ENCODE peak calls at places on chromosome 16, in nine cellular contexts. One of them, this sample, is unnamed.

GRCh38 chr16:15993946-15994665 is 44.7 kb downstream of the ABCC1 start:
- DNase-seq in NB4: no peak
- DNase-seq in heart left ventricle: peak; percentile 42
- DNase-seq in mucosa of descending colon: no peak
- DNase-seq in body of pancreas: no peak
- DNase-seq in cardiac muscle cell: peak; percentile 54
- DNase-seq in testis: peak; percentile 43
- DNase-seq in fibroblast of lung: peak; percentile 87
- DNase-seq in CD8-positive, alpha-beta T cell: no peak
- DNase-seq in this sample: peak; percentile 91

GRCh38 chr16:54397190-54397835 is 110.7 kb upstream of the IRX3 start:
- DNase-seq in NB4: peak; percentile 42
- DNase-seq in heart left ventricle: no peak
- DNase-seq in mucosa of descending colon: no peak
- DNase-seq in body of pancreas: no peak
- DNase-seq in cardiac muscle cell: no peak
- DNase-seq in testis: no peak
- DNase-seq in fibroblast of lung: no peak
- DNase-seq in CD8-positive, alpha-beta T cell: no peak
- DNase-seq in this sample: peak; percentile 15

GRCh38 chr16:54318941-54319340 is 32.4 kb upstream of the IRX3 start:
- DNase-seq in NB4: no peak
- DNase-seq in heart left ventricle: no peak
- DNase-seq in mucosa of descending colon: no peak
- DNase-seq in body of pancreas: no peak
- DNase-seq in cardiac muscle cell: no peak
- DNase-seq in testis: no peak
- DNase-seq in fibroblast of lung: no peak
- DNase-seq in CD8-positive, alpha-beta T cell: no peak
- DNase-seq in this sample: no peak

GRCh38 chr16:48810803-48811453 is 200.9 kb upstream of the N4BP1 start:
- DNase-seq in NB4: no peak
- DNase-seq in heart left ventricle: no peak
- DNase-seq in mucosa of descending colon: no peak
- DNase-seq in body of pancreas: no peak
- DNase-seq in cardiac muscle cell: no peak
- DNase-seq in testis: no peak
- DNase-seq in fibroblast of lung: no peak
- DNase-seq in CD8-positive, alpha-beta T cell: no peak
- DNase-seq in this sample: no peak

GRCh38 chr16:12752159-12752558 is 51.5 kb downstream of the CPPED1 start:
- DNase-seq in NB4: no peak
- DNase-seq in heart left ventricle: no peak
- DNase-seq in mucosa of descending colon: no peak
- DNase-seq in body of pancreas: no peak
- DNase-seq in cardiac muscle cell: no peak
- DNase-seq in testis: no peak
- DNase-seq in fibroblast of lung: no peak
- DNase-seq in CD8-positive, alpha-beta T cell: no peak
- DNase-seq in this sample: no peak

GRCh38 chr16:89672177-89672941 is 14.1 kb upstream of the CDK10 start:
- DNase-seq in NB4: no peak
- DNase-seq in heart left ventricle: no peak
- DNase-seq in mucosa of descending colon: no peak
- DNase-seq in body of pancreas: no peak
- DNase-seq in cardiac muscle cell: no peak
- DNase-seq in testis: no peak
- DNase-seq in fibroblast of lung: no peak
- DNase-seq in CD8-positive, alpha-beta T cell: no peak
- DNase-seq in this sample: no peak

GRCh38 chr16:9159839-9160550 is 68.6 kb downstream of the HAPSTR1 start:
- DNase-seq in NB4: peak; percentile 58
- DNase-seq in heart left ventricle: no peak
- DNase-seq in mucosa of descending colon: peak; percentile 76
- DNase-seq in body of pancreas: peak; percentile 72
- DNase-seq in cardiac muscle cell: peak; percentile 66
- DNase-seq in testis: peak; percentile 78
- DNase-seq in fibroblast of lung: peak; percentile 51
- DNase-seq in CD8-positive, alpha-beta T cell: no peak
- DNase-seq in this sample: peak; percentile 24

GRCh38 chr16:65624696-65625095 is 502.8 kb upstream of the CDH11 start:
- DNase-seq in NB4: no peak
- DNase-seq in heart left ventricle: no peak
- DNase-seq in mucosa of descending colon: no peak
- DNase-seq in body of pancreas: no peak
- DNase-seq in cardiac muscle cell: peak; percentile 76
- DNase-seq in testis: no peak
- DNase-seq in fibroblast of lung: peak; percentile 20
- DNase-seq in CD8-positive, alpha-beta T cell: no peak
- DNase-seq in this sample: no peak

GRCh38 chr16:54253118-54253517 is 33.5 kb downstream of the IRX3 start:
- DNase-seq in NB4: peak; percentile 37
- DNase-seq in heart left ventricle: peak; percentile 37
- DNase-seq in mucosa of descending colon: no peak
- DNase-seq in body of pancreas: no peak
- DNase-seq in cardiac muscle cell: no peak
- DNase-seq in testis: no peak
- DNase-seq in fibroblast of lung: no peak
- DNase-seq in CD8-positive, alpha-beta T cell: no peak
- DNase-seq in this sample: no peak

GRCh38 chr16:88798772-88799455 is 4.7 kb upstream of the CDT1 start:
- DNase-seq in NB4: peak; percentile 78
- DNase-seq in heart left ventricle: no peak
- DNase-seq in mucosa of descending colon: no peak
- DNase-seq in body of pancreas: no peak
- DNase-seq in cardiac muscle cell: no peak
- DNase-seq in testis: no peak
- DNase-seq in fibroblast of lung: no peak
- DNase-seq in CD8-positive, alpha-beta T cell: no peak
- DNase-seq in this sample: no peak

GRCh38 chr16:12090162-12090552 is 113.6 kb downstream of the SNX29 start:
- DNase-seq in NB4: no peak
- DNase-seq in heart left ventricle: no peak
- DNase-seq in mucosa of descending colon: no peak
- DNase-seq in body of pancreas: no peak
- DNase-seq in cardiac muscle cell: no peak
- DNase-seq in testis: peak; percentile 39
- DNase-seq in fibroblast of lung: no peak
- DNase-seq in CD8-positive, alpha-beta T cell: no peak
- DNase-seq in this sample: no peak

DNA sequence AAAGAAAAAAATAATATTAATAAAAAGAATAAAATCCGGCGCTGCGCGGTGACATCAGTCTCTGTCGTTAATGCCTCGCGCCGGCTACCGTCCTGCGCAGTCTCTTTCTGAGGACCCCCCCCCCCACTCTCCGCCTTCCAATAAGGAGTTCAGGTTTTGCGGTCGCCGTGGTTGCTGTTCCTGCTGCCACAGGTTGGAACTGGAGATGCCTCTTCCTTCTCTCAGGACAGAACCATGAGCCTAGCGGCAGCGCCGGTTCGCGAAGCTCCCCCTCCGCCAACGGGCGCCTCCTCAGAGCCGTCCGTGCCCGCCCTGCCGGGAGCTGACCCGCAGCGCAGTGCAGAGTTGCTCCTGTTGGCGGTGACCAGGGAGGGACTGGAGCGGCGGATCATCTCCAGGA is 2093.4 kb downstream of the TP53TG3F start:
- DNase-seq in NB4: no peak
- DNase-seq in heart left ventricle: no peak
- DNase-seq in mucosa of descending colon: no peak
- DNase-seq in body of pancreas: no peak
- DNase-seq in cardiac muscle cell: no peak
- DNase-seq in testis: peak; percentile 53
- DNase-seq in fibroblast of lung: no peak
- DNase-seq in CD8-positive, alpha-beta T cell: no peak
- DNase-seq in this sample: no peak
- TF ChIP-seq CTCF in NB4: no peak
- TF ChIP-seq CTCF in heart left ventricle: no peak
- TF ChIP-seq CTCF in mucosa of descending colon: no peak
- TF ChIP-seq CTCF in body of pancreas: no peak
- TF ChIP-seq CTCF in cardiac muscle cell: no peak
- TF ChIP-seq CTCF in testis: no peak
- TF ChIP-seq CTCF in fibroblast of lung: no peak
- TF ChIP-seq CTCF in CD8-positive, alpha-beta T cell: no peak
- TF ChIP-seq CTCF in this sample: no peak

GRCh38 chr16:30774367-30775130 is 12.4 kb downstream of the RNF40 start:
- DNase-seq in NB4: no peak
- DNase-seq in heart left ventricle: no peak
- DNase-seq in mucosa of descending colon: no peak
- DNase-seq in body of pancreas: no peak
- DNase-seq in cardiac muscle cell: no peak
- DNase-seq in testis: no peak
- DNase-seq in fibroblast of lung: no peak
- DNase-seq in CD8-positive, alpha-beta T cell: no peak
- DNase-seq in this sample: no peak

GRCh38 chr16:30773826-30774225 is 11.7 kb downstream of the RNF40 start:
- DNase-seq in NB4: no peak
- DNase-seq in heart left ventricle: no peak
- DNase-seq in mucosa of descending colon: no peak
- DNase-seq in body of pancreas: no peak
- DNase-seq in cardiac muscle cell: no peak
- DNase-seq in testis: no peak
- DNase-seq in fibroblast of lung: no peak
- DNase-seq in CD8-positive, alpha-beta T cell: no peak
- DNase-seq in this sample: no peak

GRCh38 chr16:30777591-30778297 is 9.3 kb downstream of the ZNF629 start:
- DNase-seq in NB4: no peak
- DNase-seq in heart left ventricle: no peak
- DNase-seq in mucosa of descending colon: no peak
- DNase-seq in body of pancreas: no peak
- DNase-seq in cardiac muscle cell: no peak
- DNase-seq in testis: no peak
- DNase-seq in fibroblast of lung: no peak
- DNase-seq in CD8-positive, alpha-beta T cell: no peak
- DNase-seq in this sample: no peak

GRCh38 chr16:30775131-30775380 is 11.9 kb downstream of the ZNF629 start:
- DNase-seq in NB4: no peak
- DNase-seq in heart left ventricle: no peak
- DNase-seq in mucosa of descending colon: no peak
- DNase-seq in body of pancreas: no peak
- DNase-seq in cardiac muscle cell: no peak
- DNase-seq in testis: no peak
- DNase-seq in fibroblast of lung: no peak
- DNase-seq in CD8-positive, alpha-beta T cell: no peak
- DNase-seq in this sample: no peak

DNA sequence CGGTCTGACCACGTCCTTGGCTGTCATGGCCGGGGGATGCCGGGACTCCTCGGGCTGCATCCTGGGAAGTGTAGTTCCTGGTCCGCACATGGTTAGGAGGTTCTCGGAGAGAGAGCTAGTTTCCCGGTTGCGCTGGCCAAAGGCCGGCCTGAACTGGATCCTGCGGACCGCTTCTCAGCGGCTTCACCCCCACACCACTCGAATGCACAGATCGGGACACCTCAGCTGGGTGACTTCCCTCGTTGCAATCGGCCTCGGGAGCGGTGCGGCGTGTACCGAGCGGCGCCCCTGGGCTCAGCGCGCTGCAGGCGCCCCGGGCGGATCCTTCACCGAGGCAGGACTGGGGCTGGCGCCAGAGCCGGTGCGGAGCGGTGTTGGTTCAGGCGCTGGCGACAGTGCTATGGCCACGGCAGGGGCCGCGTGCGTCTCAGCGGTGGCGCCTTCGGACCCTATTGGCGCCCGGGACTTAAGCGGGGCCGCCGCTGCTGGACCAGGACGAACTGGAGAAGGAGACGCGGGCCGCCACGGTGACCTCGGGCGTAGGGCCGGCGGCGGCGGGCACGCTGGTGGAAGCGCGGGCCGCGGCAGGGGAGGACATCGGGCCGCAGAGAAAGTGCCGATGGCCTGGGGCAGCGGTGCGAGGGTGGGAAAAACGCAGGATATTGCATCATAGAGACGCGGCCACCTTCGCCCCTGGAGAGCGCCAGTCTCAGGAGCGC is 11.5 kb downstream of the ZNF629 start:
- DNase-seq in NB4: peak; percentile 90
- DNase-seq in heart left ventricle: peak; percentile 89
- DNase-seq in mucosa of descending colon: peak; percentile 87
- DNase-seq in body of pancreas: peak; percentile 83
- DNase-seq in cardiac muscle cell: peak; percentile 86
- DNase-seq in testis: peak; percentile 92
- DNase-seq in fibroblast of lung: peak; percentile 82
- DNase-seq in CD8-positive, alpha-beta T cell: peak; percentile 37
- DNase-seq in this sample: peak; percentile 38
- H3K4me3 ChIP-seq in NB4: peak overlapping the region; percentile 77
- H3K4me3 ChIP-seq in heart left ventricle: peak overlapping the region; percentile 77
- H3K4me3 ChIP-seq in mucosa of descending colon: peak overlapping the region; percentile 50
- H3K4me3 ChIP-seq in body of pancreas: peak overlapping the region; percentile 87
- H3K4me3 ChIP-seq in cardiac muscle cell: peak overlapping the region; percentile 81
- H3K4me3 ChIP-seq in testis: peak overlapping the region; percentile 67
- H3K4me3 ChIP-seq in fibroblast of lung: peak overlapping the region; percentile 85
- H3K4me3 ChIP-seq in CD8-positive, alpha-beta T cell: peak overlapping the region; percentile 80
- H3K4me3 ChIP-seq in this sample: peak overlapping the region; percentile 76

DNA sequence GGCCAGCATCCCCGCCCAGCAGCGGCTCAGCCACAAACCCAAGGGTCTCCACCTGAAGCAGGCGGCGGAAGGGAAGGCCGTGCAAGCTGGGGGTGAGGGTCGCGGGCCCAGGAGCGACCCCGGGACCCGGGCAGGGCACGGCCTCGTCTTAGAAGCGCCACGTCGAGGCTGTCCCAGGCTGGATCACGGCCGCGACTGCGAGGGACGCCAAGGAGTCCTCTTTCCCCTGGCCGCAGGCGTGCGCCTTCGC is 535 bp upstream of the CCNF start:
- DNase-seq in NB4: no peak
- DNase-seq in heart left ventricle: no peak
- DNase-seq in mucosa of descending colon: no peak
- DNase-seq in body of pancreas: no peak
- DNase-seq in cardiac muscle cell: no peak
- DNase-seq in testis: no peak
- DNase-seq in fibroblast of lung: no peak
- DNase-seq in CD8-positive, alpha-beta T cell: no peak
- DNase-seq in this sample: no peak
- TF ChIP-seq CTCF in NB4: no peak
- TF ChIP-seq CTCF in heart left ventricle: no peak
- TF ChIP-seq CTCF in mucosa of descending colon: no peak
- TF ChIP-seq CTCF in body of pancreas: no peak
- TF ChIP-seq CTCF in cardiac muscle cell: no peak
- TF ChIP-seq CTCF in testis: no peak
- TF ChIP-seq CTCF in fibroblast of lung: no peak
- TF ChIP-seq CTCF in CD8-positive, alpha-beta T cell: no peak
- TF ChIP-seq CTCF in this sample: peak; percentile 1

DNA sequence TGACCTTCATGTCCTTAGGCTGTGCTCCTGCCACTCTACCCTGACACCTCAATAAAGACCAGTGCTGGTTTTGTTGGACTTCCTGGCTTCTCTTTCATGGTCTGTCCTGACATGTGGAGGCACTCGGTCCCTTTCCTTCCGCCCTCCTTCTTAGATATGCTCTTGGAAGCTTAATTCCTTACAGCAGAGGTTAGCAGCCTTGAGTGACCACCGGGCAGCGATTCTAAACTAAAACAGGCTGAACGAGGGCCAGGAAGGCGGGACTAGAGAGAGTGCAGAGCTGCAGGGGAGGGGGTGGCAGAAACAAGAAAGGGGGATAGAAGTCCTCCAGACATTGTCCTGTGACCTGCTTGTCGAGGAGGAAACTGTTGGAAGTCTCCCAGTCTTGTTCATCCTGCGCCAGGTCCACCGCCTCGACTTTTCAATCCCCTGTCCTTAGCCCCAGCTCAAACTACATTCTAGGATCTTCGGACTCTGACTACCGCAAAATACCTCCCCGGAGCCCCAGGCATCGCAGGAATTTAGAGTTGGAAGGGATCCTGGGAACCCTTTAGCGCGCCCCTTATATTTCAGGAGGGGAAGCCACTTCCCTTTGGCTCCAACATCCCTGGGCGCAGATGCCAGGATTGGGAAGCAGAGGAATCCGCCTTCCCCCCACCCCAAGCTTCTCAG is 1.2 kb downstream of the AHSP start:
- DNase-seq in NB4: no peak
- DNase-seq in heart left ventricle: no peak
- DNase-seq in mucosa of descending colon: no peak
- DNase-seq in body of pancreas: no peak
- DNase-seq in cardiac muscle cell: peak; percentile 73
- DNase-seq in testis: no peak
- DNase-seq in fibroblast of lung: no peak
- DNase-seq in CD8-positive, alpha-beta T cell: no peak
- DNase-seq in this sample: peak; percentile 52
- H3K4me3 ChIP-seq in NB4: no peak overlapping the region
- H3K4me3 ChIP-seq in heart left ventricle: peak overlapping the region; percentile 48
- H3K4me3 ChIP-seq in mucosa of descending colon: no peak overlapping the region
- H3K4me3 ChIP-seq in body of pancreas: no peak overlapping the region
- H3K4me3 ChIP-seq in cardiac muscle cell: peak overlapping the region; percentile 29
- H3K4me3 ChIP-seq in testis: peak overlapping the region; percentile 9
- H3K4me3 ChIP-seq in fibroblast of lung: no peak overlapping the region
- H3K4me3 ChIP-seq in CD8-positive, alpha-beta T cell: no peak overlapping the region
- H3K4me3 ChIP-seq in this sample: peak overlapping the region; percentile 31

This sample was measured in astrocyte of the cerebellum.